ENCODE peak calls at places on chromosomes 13 and 19, in nine cellular contexts. C, F, T, O, L, K, R, N and Y are unnamed samples.

GRCh38 chr19:34994643-34995471 is 5.3 kb upstream of the GRAMD1A start:
- DNase-seq in C (peak; percentile 60), F (no peak), T (no peak), O (no peak), L (no peak), K (peak; percentile 64), R (no peak), N (no peak), Y (no peak)

GRCh38 chr13:46896346-46897138 is at the start of gene HTR2A:
- DNase-seq in C (no peak), F (no peak), T (no peak), O (no peak), L (peak; percentile 40), K (peak; percentile 20), R (no peak), N (no peak), Y (peak; percentile 19)

GRCh38 chr19:38250821-38251563 is 5.2 kb downstream of the PPP1R14A start:
- DNase-seq in C (no peak), F (no peak), T (no peak), O (no peak), L (peak; percentile 75), K (peak; percentile 98), R (no peak), N (no peak), Y (peak; percentile 12)

GRCh38 chr19:3131168-3131567 is 4.7 kb upstream of the GNA15 start:
- DNase-seq in C (no peak), F (no peak), T (no peak), O (no peak), L (no peak), K (no peak), R (no peak), N (no peak), Y (no peak)

GRCh38 chr19:991174-991931 is 7.2 kb downstream of the WDR18 start:
- DNase-seq in C (no peak), F (no peak), T (peak; percentile 64), O (peak; percentile 36), L (peak; percentile 53), K (no peak), R (peak; percentile 81), N (peak; percentile 61), Y (peak; percentile 22)

GRCh38 chr19:29528350-29528945 is 2.7 kb downstream of the VSTM2B start:
- DNase-seq in C (no peak), F (no peak), T (peak; percentile 96), O (no peak), L (peak; percentile 68), K (peak; percentile 15), R (peak; percentile 85), N (peak; percentile 71), Y (peak; percentile 47)

GRCh38 chr19:42563352-42564210 is 31.1 kb downstream of the CEACAM8 start:
- DNase-seq in C (no peak), F (no peak), T (peak; percentile 60), O (no peak), L (peak; percentile 58), K (no peak), R (peak; percentile 19), N (no peak), Y (peak; percentile 36)

GRCh38 chr13:91228940-91229339 is 118.5 kb upstream of the MIR17HG start:
- DNase-seq in C (no peak), F (no peak), T (no peak), O (no peak), L (no peak), K (no peak), R (no peak), N (no peak), Y (no peak)

GRCh38 chr13:64054306-64054705 is 2638.7 kb upstream of the PCDH20 start:
- DNase-seq in C (no peak), F (no peak), T (no peak), O (no peak), L (peak; percentile 1), K (no peak), R (no peak), N (no peak), Y (no peak)

GRCh38 chr19:55086730-55087541 is 11.3 kb downstream of the EPS8L1 start:
- DNase-seq in C (peak; percentile 3), F (peak; percentile 34), T (peak; percentile 98), O (no peak), L (peak; percentile 95), K (peak; percentile 92), R (peak; percentile 64), N (peak; percentile 51), Y (peak; percentile 91)

GRCh38 chr19:33740811-33741396 is 55.8 kb upstream of the KCTD15 start:
- DNase-seq in C (no peak), F (no peak), T (peak; percentile 72), O (no peak), L (peak; percentile 52), K (no peak), R (peak; percentile 11), N (peak; percentile 2), Y (peak; percentile 32)

GRCh38 chr19:5498817-5499535 is 43.8 kb downstream of the ZNRF4 start:
- DNase-seq in C (no peak), F (no peak), T (peak; percentile 83), O (no peak), L (no peak), K (no peak), R (no peak), N (no peak), Y (no peak)

GRCh38 chr13:48731957-48732569 is 78.3 kb downstream of the CYSLTR2 start:
- DNase-seq in C (no peak), F (no peak), T (peak; percentile 77), O (peak; percentile 26), L (peak; percentile 35), K (no peak), R (peak; percentile 63), N (peak; percentile 55), Y (no peak)

GRCh38 chr13:43232866-43233265 is 209.5 kb downstream of the DNAJC15 start:
- DNase-seq in C (no peak), F (peak; percentile 28), T (no peak), O (no peak), L (peak; percentile 88), K (no peak), R (no peak), N (no peak), Y (peak; percentile 33)

GRCh38 chr13:75704942-75705320 is 68.8 kb downstream of the LMO7 start:
- DNase-seq in C (peak; percentile 95), F (no peak), T (peak; percentile 84), O (no peak), L (no peak), K (no peak), R (no peak), N (no peak), Y (no peak)

GRCh38 chr13:102638741-102639140 is 42.0 kb downstream of the TPP2 start:
- DNase-seq in C (no peak), F (no peak), T (no peak), O (no peak), L (no peak), K (no peak), R (no peak), N (no peak), Y (no peak)

GRCh38 chr19:33472696-33473624 is 48.6 kb downstream of the PEPD start:
- DNase-seq in C (no peak), F (peak; percentile 97), T (no peak), O (no peak), L (peak; percentile 74), K (no peak), R (no peak), N (no peak), Y (peak; percentile 96)

GRCh38 chr13:113653264-113654174 is 4.5 kb downstream of the ATP4B start:
- DNase-seq in C (no peak), F (no peak), T (no peak), O (no peak), L (no peak), K (peak; percentile 5), R (no peak), N (no peak), Y (no peak)

GRCh38 chr19:5990289-5990797 is 12.4 kb upstream of the RANBP3 start:
- DNase-seq in C (no peak), F (no peak), T (no peak), O (no peak), L (no peak), K (no peak), R (no peak), N (no peak), Y (no peak)

GRCh38 chr19:6458695-6459355 is 767 bp downstream of the SLC25A23 start:
- DNase-seq in C (no peak), F (no peak), T (peak; percentile 18), O (no peak), L (no peak), K (peak; percentile 13), R (no peak), N (no peak), Y (no peak)

GRCh38 chr13:40434516-40435397 is 231.7 kb downstream of the FOXO1 start:
- DNase-seq in C (no peak), F (no peak), T (no peak), O (no peak), L (no peak), K (no peak), R (no peak), N (no peak), Y (no peak)

GRCh38 chr13:87953381-87953780 is 282.2 kb downstream of the SLITRK5 start:
- DNase-seq in C (no peak), F (no peak), T (no peak), O (no peak), L (no peak), K (no peak), R (no peak), N (no peak), Y (no peak)

GRCh38 chr13:50457430-50458393 is 385.8 kb downstream of the DLEU7 start:
- DNase-seq in C (no peak), F (no peak), T (no peak), O (no peak), L (no peak), K (no peak), R (no peak), N (no peak), Y (no peak)

GRCh38 chr13:78325585-78325984 is 277.8 kb downstream of the POU4F1 start:
- DNase-seq in C (no peak), F (no peak), T (no peak), O (no peak), L (no peak), K (no peak), R (no peak), N (no peak), Y (no peak)

GRCh38 chr13:22812793-22813192 is 368.0 kb upstream of the SGCG start:
- DNase-seq in C (no peak), F (no peak), T (no peak), O (no peak), L (peak; percentile 3), K (no peak), R (no peak), N (no peak), Y (no peak)

GRCh38 chr19:49988433-49988832 is 27.5 kb upstream of the SIGLEC11 start:
- DNase-seq in C (no peak), F (no peak), T (no peak), O (no peak), L (no peak), K (no peak), R (peak; percentile 28), N (peak; percentile 17), Y (peak; percentile 55)

GRCh38 chr19:50001158-50001557 is 24.0 kb downstream of the VRK3 start:
- DNase-seq in C (no peak), F (no peak), T (no peak), O (no peak), L (no peak), K (no peak), R (no peak), N (no peak), Y (no peak)